ENCODE peak calls at places on chromosomes 7 and 10, in nine cellular contexts. D, S, U, H, B, A, Y, R and F are unnamed samples.

GRCh38 chr7:154996756-154997155 is 6.2 kb downstream of the PAXIP1 start:
- DNase-seq in R (no peak), U (no peak), H (no peak), D (no peak), B (no peak), Y (no peak), S (no peak), A (no peak), F (no peak)

GRCh38 chr7:55369427-55369826 is 4.3 kb downstream of the LANCL2 start:
- DNase-seq in Y (no peak), D (peak; percentile 78), H (no peak), B (no peak), R (peak; percentile 96), S (peak; percentile 67), U (no peak), A (peak; percentile 86), F (peak; percentile 93)

GRCh38 chr7:55534262-55534915 is 37.9 kb downstream of the VOPP1 start:
- DNase-seq in Y (no peak), D (peak; percentile 64), R (peak; percentile 86), H (peak; percentile 7), B (no peak), A (peak; percentile 49), S (no peak), U (peak; percentile 78), F (peak; percentile 68)

GRCh38 chr7:112484671-112485097 is 3.9 kb downstream of the LSMEM1 start:
- DNase-seq in A (peak; percentile 90), R (peak; percentile 91), D (peak; percentile 91), Y (no peak), S (peak; percentile 66), B (no peak), U (peak; percentile 75), H (no peak), F (peak; percentile 84)

GRCh38 chr10:103663802-103664201 is 170.3 kb downstream of the NEURL1 start:
- DNase-seq in D (no peak), A (no peak), H (no peak), B (no peak), Y (peak; percentile 43), R (no peak), S (no peak), U (peak; percentile 89), F (no peak)

GRCh38 chr10:124688889-124689670 is 55.1 kb downstream of the FAM53B start:
- DNase-seq in A (no peak), S (no peak), U (no peak), Y (peak; percentile 71), B (no peak), D (peak; percentile 50), R (peak; percentile 15), H (no peak), F (no peak)

GRCh38 chr7:27661776-27662489 is 750 bp downstream of the HIBADH start:
- DNase-seq in D (peak; percentile 35), S (no peak), H (peak; percentile 21), R (peak; percentile 43), U (peak; percentile 72), A (peak; percentile 20), Y (peak; percentile 13), B (no peak), F (peak; percentile 29)

GRCh38 chr7:146414373-146414772 is 297.8 kb downstream of the CNTNAP2 start:
- DNase-seq in S (no peak), D (peak; percentile 15), B (no peak), R (no peak), Y (no peak), A (no peak), U (no peak), H (no peak), F (no peak)

GRCh38 chr10:70691601-70692000 is 19.3 kb downstream of the ADAMTS14 start:
- DNase-seq in D (no peak), A (no peak), B (no peak), U (no peak), S (no peak), H (no peak), R (no peak), Y (no peak), F (no peak)

GRCh38 chr7:100035865-100036264 is 13.7 kb upstream of the ZSCAN21 start:
- DNase-seq in A (no peak), Y (no peak), R (peak; percentile 28), S (no peak), U (no peak), H (no peak), D (peak; percentile 55), B (no peak), F (no peak)

GRCh38 chr7:148588168-148588890 is 2.2 kb upstream of the C7orf33 start:
- DNase-seq in U (no peak), R (no peak), B (no peak), H (no peak), A (no peak), Y (no peak), S (no peak), D (no peak), F (no peak)

GRCh38 chr10:80630324-80630723 is 92.6 kb downstream of the SH2D4B start:
- DNase-seq in U (no peak), B (no peak), H (no peak), Y (no peak), D (no peak), A (no peak), S (no peak), R (no peak), F (no peak)

GRCh38 chr7:5441840-5442513 is 18.3 kb upstream of the TNRC18 start:
- DNase-seq in B (no peak), S (no peak), A (no peak), U (no peak), Y (no peak), R (no peak), D (no peak), H (no peak), F (no peak)

GRCh38 chr7:87204933-87205332 is 14.6 kb downstream of the TMEM243 start:
- DNase-seq in D (no peak), Y (no peak), B (no peak), S (no peak), U (no peak), R (no peak), H (no peak), A (no peak), F (no peak)

GRCh38 chr10:21687197-21687993 is 153.4 kb downstream of the MLLT10 start:
- DNase-seq in U (no peak), S (no peak), A (peak; percentile 11), Y (no peak), R (peak; percentile 28), D (peak; percentile 53), H (no peak), B (no peak), F (peak; percentile 70)

GRCh38 chr10:24215603-24216002 is 6.7 kb downstream of the KIAA1217 start:
- DNase-seq in S (no peak), D (no peak), Y (no peak), R (no peak), U (no peak), A (no peak), H (no peak), B (no peak), F (no peak)

DNA sequence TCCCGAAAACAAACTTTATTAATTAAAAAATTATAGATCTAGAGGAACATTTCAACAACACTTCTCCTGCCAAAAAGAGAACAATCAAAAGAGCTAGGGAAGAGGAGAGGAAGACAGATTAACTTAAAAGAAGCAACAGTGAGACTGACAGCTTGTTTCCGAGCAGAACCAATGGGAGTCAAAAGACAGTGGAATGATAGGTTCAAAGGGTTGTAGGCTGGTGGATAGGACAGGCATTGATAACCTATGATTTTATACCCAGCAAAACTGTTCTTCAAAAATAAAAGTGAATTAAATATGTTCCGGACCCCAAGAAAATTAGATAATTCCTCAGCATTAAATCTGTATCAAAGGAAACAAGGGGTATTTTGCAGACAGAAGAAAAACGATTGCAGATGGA is 207.6 kb downstream of the MAD1L1 start:
- DNase-seq in R (no peak), H (no peak), U (no peak), B (no peak), A (no peak), D (no peak), Y (no peak), S (no peak), F (no peak)
- H3K4me3 ChIP-seq in R (no peak overlapping the region), H (no peak overlapping the region), U (no peak overlapping the region), B (no peak overlapping the region), A (no peak overlapping the region), D (no peak overlapping the region), Y (no peak overlapping the region), S (no peak overlapping the region), F (no peak overlapping the region)

DNA sequence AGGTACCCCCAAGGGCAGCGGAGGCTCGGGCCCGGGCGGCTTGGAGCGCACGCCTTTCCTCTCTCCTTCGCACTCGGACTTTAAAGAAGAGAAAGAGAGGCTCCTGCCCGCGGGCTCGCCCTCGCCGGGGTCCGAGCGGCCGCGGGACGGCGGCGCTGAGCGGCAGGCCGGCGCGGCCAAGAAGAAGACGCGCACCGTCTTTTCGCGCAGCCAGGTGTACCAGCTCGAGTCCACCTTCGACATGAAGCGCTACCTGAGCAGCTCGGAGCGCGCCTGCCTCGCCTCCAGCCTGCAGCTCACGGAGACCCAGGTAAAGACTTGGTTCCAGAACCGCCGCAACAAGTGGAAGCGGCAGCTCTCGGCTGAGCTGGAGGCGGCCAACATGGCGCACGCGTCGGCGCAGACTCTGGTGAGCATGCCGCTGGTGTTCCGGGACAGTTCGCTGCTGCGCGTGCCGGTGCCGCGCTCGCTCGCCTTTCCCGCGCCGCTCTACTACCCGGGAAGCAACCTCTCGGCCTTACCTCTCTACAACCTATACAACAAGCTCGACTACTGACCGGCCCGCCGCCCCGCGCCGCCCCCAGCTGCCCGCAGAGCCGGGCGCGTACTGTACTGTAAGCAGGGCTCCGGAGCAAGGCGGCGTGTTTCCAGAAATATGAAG is 1.8 kb downstream of the HMX2 start:
- DNase-seq in B (no peak), A (peak; percentile 46), D (peak; percentile 37), Y (peak; percentile 14), R (no peak), U (no peak), H (peak; percentile 51), S (no peak), F (no peak)
- H3K4me3 ChIP-seq in B (no peak overlapping the region), A (peak overlapping the region; percentile 17), D (peak overlapping the region; percentile 23), Y (no peak overlapping the region), R (peak overlapping the region; percentile 28), U (peak overlapping the region; percentile 37), H (peak overlapping the region; percentile 52), S (peak overlapping the region; percentile 50), F (peak overlapping the region; percentile 54)

DNA sequence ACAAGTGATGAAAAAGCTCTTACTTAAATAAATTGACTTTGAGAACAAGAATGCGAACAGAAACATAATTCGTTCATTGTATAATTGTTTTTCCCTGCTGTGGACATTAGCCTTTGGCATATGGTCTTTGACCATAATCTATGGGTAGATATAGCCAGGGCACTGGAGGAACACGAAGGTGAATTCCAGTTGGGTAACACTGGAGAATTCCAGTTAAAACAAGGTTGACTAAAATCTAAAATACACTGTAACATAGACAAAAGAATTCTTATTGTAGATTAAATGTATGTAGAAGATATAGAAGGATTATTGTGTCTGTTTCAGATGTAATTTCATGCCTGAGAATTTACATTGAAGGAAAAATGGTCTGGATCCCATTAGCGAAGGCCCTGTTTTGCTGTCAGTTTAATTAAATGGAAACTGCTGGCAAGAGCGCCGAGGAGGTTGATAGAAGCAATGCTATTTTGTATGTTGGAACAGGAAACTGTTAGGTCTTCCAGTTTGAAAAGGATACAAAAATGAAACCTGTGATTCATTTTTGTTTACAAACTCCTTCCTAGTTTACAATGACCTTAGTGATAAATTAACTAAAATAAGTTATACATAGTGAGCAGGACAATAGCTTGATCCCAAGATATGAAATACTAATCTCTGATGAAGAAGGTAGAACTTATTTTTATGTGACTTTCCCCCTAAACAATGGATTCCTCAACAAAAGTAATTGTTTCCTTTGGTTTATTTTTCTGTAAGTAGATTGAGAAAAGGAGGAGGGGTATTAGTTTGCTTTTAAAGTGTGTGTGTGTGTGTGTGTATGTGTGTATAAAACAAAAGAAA is 68.9 kb downstream of the ARID5B start:
- DNase-seq in U (no peak), A (peak; percentile 55), R (peak; percentile 47), B (peak; percentile 38), S (no peak), H (no peak), D (peak; percentile 50), Y (no peak), F (peak; percentile 36)
- H3K4me3 ChIP-seq in U (no peak overlapping the region), A (no peak overlapping the region), R (no peak overlapping the region), B (no peak overlapping the region), S (no peak overlapping the region), H (no peak overlapping the region), D (no peak overlapping the region), Y (no peak overlapping the region), F (no peak overlapping the region)

GRCh38 chr7:16982640-16983103 is 100.9 kb upstream of the AGR3 start:
- DNase-seq in Y (peak; percentile 56), S (no peak), D (peak; percentile 81), A (peak; percentile 77), R (peak; percentile 76), U (no peak), H (peak; percentile 36), B (peak; percentile 23), F (peak; percentile 78)
- H3K4me3 ChIP-seq in Y (no peak overlapping the region), S (no peak overlapping the region), D (no peak overlapping the region), A (no peak overlapping the region), R (no peak overlapping the region), U (no peak overlapping the region), H (no peak overlapping the region), B (no peak overlapping the region), F (no peak overlapping the region)